ENCODE peak calls at places on chromosomes 4 and X, in four cellular contexts. D, M, I and J are unnamed samples.
A peak's percentile ranks its signal among the peaks of the same experiment; 100 is the strongest.

GRCh38 chr4:1502501-1502886 is 96.3 kb upstream of the NKX1-1 start:
- DNase-seq in D (no peak), M (no peak), I (no peak), J (no peak)

GRCh38 chr4:140904904-140905303 is 148.7 kb upstream of the TBC1D9 start:
- DNase-seq in D (no peak), M (no peak), I (no peak), J (no peak)

GRCh38 chr4:105715692-105716278 is 7.2 kb downstream of the GSTCD start:
- DNase-seq in D (no peak), M (no peak), I (no peak), J (no peak)

GRCh38 chrX:10631416-10632145 is 11.2 kb upstream of the MID1 start:
- DNase-seq in D (no peak), M (no peak), I (no peak), J (no peak)

GRCh38 chr4:108651068-108651794 is 832 bp downstream of the OSTC start:
- DNase-seq in D (no peak), M (no peak), I (no peak), J (no peak)

GRCh38 chr4:138049350-138049749 is 192.8 kb downstream of the SLC7A11 start:
- DNase-seq in D (no peak), M (no peak), I (no peak), J (no peak)

GRCh38 chrX:39022106-39022505 is 220.8 kb downstream of the MID1IP1 start:
- DNase-seq in D (no peak), M (no peak), I (no peak), J (no peak)

GRCh38 chr4:32140636-32141035 is 1420.5 kb downstream of the PCDH7 start:
- DNase-seq in D (no peak), M (no peak), I (no peak), J (no peak)

GRCh38 chrX:22433292-22434070 is 160.8 kb downstream of the CBLL2 start:
- DNase-seq in D (no peak), M (no peak), I (no peak), J (no peak)

GRCh38 chr4:112099701-112100289 is 45.5 kb upstream of the FAM241A start:
- DNase-seq in D (no peak), M (no peak), I (no peak), J (no peak)

GRCh38 chrX:12975999-12976558 is 1.2 kb downstream of the TMSB4X start:
- DNase-seq in D (no peak), M (no peak), I (peak; percentile 40), J (no peak)

GRCh38 chrX:12974217-12974796 is 603 bp upstream of the TMSB4X start:
- DNase-seq in D (no peak), M (peak; percentile 49), I (peak; percentile 69), J (no peak)

GRCh38 chrX:12974797-12975669 is at the start of gene TMSB4X:
- DNase-seq in D (no peak), M (peak; percentile 80), I (peak; percentile 87), J (peak; percentile 47)

GRCh38 chrX:12973561-12974216 is 1.2 kb upstream of the TMSB4X start:
- DNase-seq in D (no peak), M (no peak), I (peak; percentile 50), J (no peak)

GRCh38 chrX:12975670-12975965 is 708 bp downstream of the TMSB4X start:
- DNase-seq in D (no peak), M (no peak), I (no peak), J (no peak)
- TF ChIP-seq POLR2A in D (no peak), M (no peak), I (no peak), J (no peak)

GRCh38 chrX:120604359-120604782 is 470 bp downstream of the MCTS1 start:
- DNase-seq in D (peak; percentile 8), M (no peak), I (no peak), J (no peak)
- TF ChIP-seq POLR2A in D (peak; percentile 3), M (no peak), I (no peak), J (no peak)

DNA sequence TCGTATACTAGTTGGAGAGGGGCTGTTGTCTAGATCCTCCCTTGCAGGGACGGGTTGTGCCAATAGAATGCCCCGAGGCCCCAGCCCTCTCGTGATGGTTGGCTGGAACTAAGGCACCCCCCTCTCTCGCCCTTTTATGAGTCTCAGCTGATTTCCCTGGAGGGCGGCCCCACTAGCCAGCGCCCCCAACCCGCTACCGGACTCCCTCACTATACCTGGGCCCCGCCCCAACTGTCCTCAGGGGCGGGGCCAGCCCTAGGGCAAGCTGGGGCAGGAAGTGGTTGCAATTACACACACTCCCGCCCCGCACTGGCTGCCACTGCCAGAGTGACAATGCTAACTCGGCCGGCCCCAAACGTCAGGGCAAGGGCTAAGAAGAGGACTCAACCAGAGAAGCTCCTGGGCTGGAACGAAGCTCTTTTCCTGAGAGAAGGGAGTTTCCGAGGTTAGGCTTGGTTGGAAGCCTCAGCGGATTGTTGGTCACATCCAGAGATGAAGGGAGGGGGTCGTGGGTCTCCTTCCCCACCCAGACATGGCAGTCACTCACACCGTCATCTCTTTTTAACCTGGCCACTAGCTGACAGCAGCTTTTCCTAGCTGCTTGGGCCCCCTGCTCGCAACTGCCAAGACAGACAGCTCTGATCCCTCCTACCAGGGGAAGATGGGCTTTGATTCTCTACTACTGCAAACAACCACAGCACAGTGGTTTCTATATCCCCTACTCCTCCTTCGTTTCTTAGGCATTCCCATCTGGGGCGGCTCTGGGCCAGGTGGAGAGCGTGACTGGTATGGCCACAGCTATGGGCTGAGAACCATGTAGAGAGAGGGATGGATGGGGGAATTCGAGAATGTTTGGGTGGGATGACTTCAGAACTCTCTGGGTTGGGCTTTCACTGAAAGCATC is 21.0 kb upstream of the BCORL1 start:
- DNase-seq in D (peak; percentile 61), M (peak; percentile 72), I (peak; percentile 75), J (peak; percentile 20)
- TF ChIP-seq POLR2A in D (no peak), M (no peak), I (no peak), J (no peak)

DNA sequence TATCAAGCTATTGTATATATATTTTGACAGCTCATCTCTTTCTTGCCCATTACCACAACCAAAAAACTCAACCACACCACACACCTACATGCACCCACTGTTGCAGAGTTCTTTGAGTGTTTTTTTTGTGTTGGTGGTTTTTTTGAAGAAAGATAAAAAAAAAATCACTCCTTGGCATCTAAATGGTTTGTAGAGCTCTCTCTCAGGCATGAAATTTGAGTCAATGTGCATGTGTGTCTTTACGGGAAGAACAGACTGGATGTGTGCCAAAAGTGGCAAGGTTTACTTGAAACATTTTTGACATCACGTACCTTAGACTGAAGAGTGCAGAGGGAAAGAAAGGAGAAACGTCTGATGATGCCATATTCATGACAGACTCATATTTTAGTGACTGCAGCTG is 154.2 kb downstream of the FHIP1A start:
- DNase-seq in D (no peak), M (no peak), I (peak; percentile 29), J (no peak)
- TF ChIP-seq POLR2A in D (no peak), M (no peak), I (no peak), J (no peak)

DNA sequence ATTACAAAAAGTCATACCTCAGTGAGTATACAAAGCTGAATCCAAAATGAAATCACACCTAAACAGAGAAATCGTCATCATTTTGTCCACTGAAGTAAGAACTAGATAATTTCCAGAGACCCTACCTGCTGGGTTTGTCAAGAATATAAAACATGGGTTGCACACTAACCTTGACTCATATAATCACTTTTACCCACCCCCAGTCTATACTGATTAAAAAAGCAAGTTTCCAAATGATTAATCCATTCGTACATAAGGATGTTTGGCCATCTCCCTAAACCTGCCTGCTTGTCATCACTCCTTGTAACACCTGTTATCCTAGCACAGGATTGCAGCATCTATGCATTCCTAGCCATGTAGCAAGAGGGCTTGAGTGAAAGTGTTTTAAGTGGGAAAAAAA is 4.7 kb downstream of the RAP2C start:
- DNase-seq in D (no peak), M (no peak), I (no peak), J (no peak)
- TF ChIP-seq POLR2A in D (no peak), M (no peak), I (no peak), J (no peak)